ENCODE peak calls at places on chromosomes 13 and 19, in ten cellular contexts. G is activated T-helper 1 cell treated with anti-CD3 and anti-CD28 coated beads, Interleukin-2, amount 50 U/mL, for 16 hours; X is cardiac fibroblast; J is naive thymus-derived CD4-positive, alpha-beta T cell; R is EH; Y is amniotic stem cell; N is tibial artery; W is A172; K is activated CD4-positive, alpha-beta T cell treated with anti-CD3 and anti-CD28 coated beads, Interleukin-2, amount 50 U/mL, for 1 hour; U is NCI-H2081. O is an unnamed sample.

GRCh38 chr13:20901668-20902437 is 693 bp downstream of the XPO4 start:
- DNase-seq in G (peak), X (peak), J (no peak), R (peak), Y (no peak), N (no peak), W (peak), K (no peak), U (peak), O (peak)

GRCh38 chr19:27822336-27822735 is 1390.6 kb downstream of the UQCRFS1 start:
- DNase-seq in G (no peak), X (no peak), J (no peak), R (no peak), Y (no peak), N (no peak), W (no peak), K (no peak), U (no peak), O (no peak)

GRCh38 chr19:3966051-3967017 is 4.6 kb downstream of the DAPK3 start:
- DNase-seq in G (no peak), X (no peak), J (no peak), R (no peak), Y (no peak), N (no peak), W (no peak), K (no peak), U (peak), O (no peak)

GRCh38 chr13:110471156-110471832 is 90.2 kb downstream of the RAB20 start:
- DNase-seq in G (no peak), X (no peak), J (no peak), R (no peak), Y (no peak), N (peak), W (no peak), K (no peak), U (no peak), O (no peak)

GRCh38 chr19:28710278-28710677 is 502.7 kb downstream of the UQCRFS1 start:
- DNase-seq in G (no peak), X (peak), J (peak), R (peak), Y (peak), N (no peak), W (peak), K (no peak), U (peak), O (no peak)

GRCh38 chr19:11005521-11005920 is 44.7 kb downstream of the SMARCA4 start:
- DNase-seq in G (no peak), X (no peak), J (no peak), R (no peak), Y (no peak), N (no peak), W (no peak), K (no peak), U (no peak), O (no peak)

GRCh38 chr19:39307233-39307821 is 11.1 kb downstream of the IFNL1 start:
- DNase-seq in G (no peak), X (peak), J (no peak), R (peak), Y (no peak), N (peak), W (no peak), K (no peak), U (peak), O (no peak)

GRCh38 chr13:44921478-44921877 is 67.8 kb downstream of the NUFIP1 start:
- DNase-seq in G (no peak), X (no peak), J (no peak), R (no peak), Y (no peak), N (no peak), W (no peak), K (no peak), U (no peak), O (no peak)

GRCh38 chr19:54906819-54907218 is 871 bp downstream of the NCR1 start:
- DNase-seq in G (no peak), X (no peak), J (no peak), R (no peak), Y (no peak), N (no peak), W (no peak), K (no peak), U (no peak), O (no peak)

GRCh38 chr13:73938375-73939070 is 195.7 kb downstream of the KLF12 start:
- DNase-seq in G (no peak), X (peak), J (no peak), R (peak), Y (peak), N (no peak), W (peak), K (no peak), U (no peak), O (no peak)

GRCh38 chr19:35038623-35039512 is 2.7 kb upstream of the HPN start:
- DNase-seq in G (no peak), X (no peak), J (no peak), R (no peak), Y (no peak), N (no peak), W (peak), K (no peak), U (no peak), O (no peak)

GRCh38 chr13:49021953-49022352 is 46.2 kb downstream of the FNDC3A start:
- DNase-seq in G (no peak), X (no peak), J (no peak), R (no peak), Y (no peak), N (no peak), W (no peak), K (no peak), U (no peak), O (no peak)

GRCh38 chr13:23898101-23898500 is 799 bp upstream of the C1QTNF9B start:
- DNase-seq in G (no peak), X (peak), J (no peak), R (peak), Y (no peak), N (no peak), W (no peak), K (no peak), U (no peak), O (no peak)

GRCh38 chr13:26896986-26897668 is 136.5 kb upstream of the GPR12 start:
- DNase-seq in G (no peak), X (no peak), J (no peak), R (no peak), Y (no peak), N (no peak), W (no peak), K (no peak), U (no peak), O (no peak)

O was measured in activated CD8-positive, alpha-beta memory T cell treated with anti-CD3 and anti-CD28 coated beads, Interleukin-2, amount 10 ng/mL, durations not matched to agents 7 days and 5 days.